ENCODE peak calls at places on chromosomes 13 and 19, in six cellular contexts. One of them, this sample, is unnamed.

GRCh38 chr13:109816112-109816978 is 30.0 kb upstream of the IRS2 start:
- DNase-seq in NB4: no peak
- DNase-seq in body of pancreas: peak; percentile 59
- DNase-seq in tibial nerve: no peak
- DNase-seq in uterus: no peak
- DNase-seq in esophagus squamous epithelium: no peak
- DNase-seq in this sample: no peak

GRCh38 chr13:103140001-103140671 is 73.9 kb upstream of the SLC10A2 start:
- DNase-seq in body of pancreas: no peak
- DNase-seq in esophagus squamous epithelium: no peak
- DNase-seq in uterus: no peak
- DNase-seq in NB4: peak; percentile 53
- DNase-seq in tibial nerve: peak; percentile 63
- DNase-seq in this sample: peak; percentile 1

GRCh38 chr19:43622070-43622469 is 2.6 kb upstream of the ZNF428 start:
- DNase-seq in uterus: no peak
- DNase-seq in NB4: no peak
- DNase-seq in body of pancreas: no peak
- DNase-seq in tibial nerve: no peak
- DNase-seq in esophagus squamous epithelium: no peak
- DNase-seq in this sample: no peak

GRCh38 chr13:42798118-42798517 is 16.7 kb downstream of the FAM216B start:
- DNase-seq in esophagus squamous epithelium: no peak
- DNase-seq in body of pancreas: no peak
- DNase-seq in tibial nerve: no peak
- DNase-seq in uterus: no peak
- DNase-seq in NB4: no peak
- DNase-seq in this sample: no peak

GRCh38 chr19:14072535-14073231 is at the start of gene MISP3:
- DNase-seq in tibial nerve: no peak
- DNase-seq in uterus: no peak
- DNase-seq in NB4: peak; percentile 54
- DNase-seq in body of pancreas: peak; percentile 88
- DNase-seq in esophagus squamous epithelium: no peak
- DNase-seq in this sample: peak; percentile 73

GRCh38 chr13:72726721-72727416 is 560 bp downstream of the MZT1 start:
- DNase-seq in esophagus squamous epithelium: peak; percentile 6
- DNase-seq in uterus: no peak
- DNase-seq in NB4: peak; percentile 79
- DNase-seq in body of pancreas: peak; percentile 45
- DNase-seq in tibial nerve: no peak
- DNase-seq in this sample: peak; percentile 83

GRCh38 chr13:38888309-38888708 is 102.3 kb downstream of the STOML3 start:
- DNase-seq in esophagus squamous epithelium: no peak
- DNase-seq in NB4: no peak
- DNase-seq in uterus: no peak
- DNase-seq in body of pancreas: no peak
- DNase-seq in tibial nerve: no peak
- DNase-seq in this sample: no peak

GRCh38 chr13:38814331-38814730 is 127.5 kb downstream of the FREM2 start:
- DNase-seq in esophagus squamous epithelium: no peak
- DNase-seq in tibial nerve: no peak
- DNase-seq in NB4: no peak
- DNase-seq in body of pancreas: no peak
- DNase-seq in uterus: no peak
- DNase-seq in this sample: no peak

GRCh38 chr13:48873598-48873997 is 102.1 kb upstream of the FNDC3A start:
- DNase-seq in body of pancreas: no peak
- DNase-seq in tibial nerve: no peak
- DNase-seq in uterus: no peak
- DNase-seq in NB4: no peak
- DNase-seq in esophagus squamous epithelium: no peak
- DNase-seq in this sample: peak; percentile 48

GRCh38 chr13:35470671-35471465 is 5.6 kb downstream of the MAB21L1 start:
- DNase-seq in body of pancreas: no peak
- DNase-seq in esophagus squamous epithelium: no peak
- DNase-seq in tibial nerve: peak; percentile 34
- DNase-seq in NB4: no peak
- DNase-seq in uterus: no peak
- DNase-seq in this sample: peak; percentile 3

GRCh38 chr19:566403-566802 is 6.0 kb upstream of the BSG start:
- DNase-seq in uterus: peak; percentile 94
- DNase-seq in NB4: peak; percentile 97
- DNase-seq in tibial nerve: no peak
- DNase-seq in esophagus squamous epithelium: no peak
- DNase-seq in body of pancreas: no peak
- DNase-seq in this sample: peak; percentile 52

GRCh38 chr19:41235480-41235879 is 16.5 kb downstream of the AXL start:
- DNase-seq in esophagus squamous epithelium: no peak
- DNase-seq in NB4: no peak
- DNase-seq in uterus: no peak
- DNase-seq in body of pancreas: no peak
- DNase-seq in tibial nerve: no peak
- DNase-seq in this sample: no peak

GRCh38 chr19:10419200-10419645 is 1.1 kb upstream of the PDE4A start:
- DNase-seq in body of pancreas: no peak
- DNase-seq in uterus: no peak
- DNase-seq in NB4: peak; percentile 93
- DNase-seq in tibial nerve: no peak
- DNase-seq in esophagus squamous epithelium: no peak
- DNase-seq in this sample: no peak

GRCh38 chr13:111337206-111337605 is 16.8 kb downstream of the TEX29 start:
- DNase-seq in esophagus squamous epithelium: no peak
- DNase-seq in body of pancreas: no peak
- DNase-seq in NB4: no peak
- DNase-seq in tibial nerve: no peak
- DNase-seq in uterus: no peak
- DNase-seq in this sample: no peak

GRCh38 chr13:50911051-50911690 is 1.6 kb downstream of the RNASEH2B start:
- DNase-seq in esophagus squamous epithelium: no peak
- DNase-seq in body of pancreas: no peak
- DNase-seq in NB4: peak; percentile 76
- DNase-seq in tibial nerve: no peak
- DNase-seq in uterus: no peak
- DNase-seq in this sample: peak; percentile 91

GRCh38 chr19:19778666-19779065 is 42.9 kb downstream of the ZNF506 start:
- DNase-seq in uterus: no peak
- DNase-seq in NB4: no peak
- DNase-seq in tibial nerve: no peak
- DNase-seq in body of pancreas: no peak
- DNase-seq in esophagus squamous epithelium: no peak
- DNase-seq in this sample: no peak

GRCh38 chr13:101178394-101178793 is 237.9 kb downstream of the NALCN start:
- DNase-seq in tibial nerve: no peak
- DNase-seq in esophagus squamous epithelium: no peak
- DNase-seq in body of pancreas: no peak
- DNase-seq in uterus: no peak
- DNase-seq in NB4: no peak
- DNase-seq in this sample: no peak

GRCh38 chr13:94454334-94454733 is 25.1 kb downstream of the DCT start:
- DNase-seq in tibial nerve: no peak
- DNase-seq in esophagus squamous epithelium: no peak
- DNase-seq in uterus: no peak
- DNase-seq in body of pancreas: no peak
- DNase-seq in NB4: no peak
- DNase-seq in this sample: no peak

GRCh38 chr13:97574926-97575325 is 141.0 kb downstream of the RAP2A start:
- DNase-seq in uterus: no peak
- DNase-seq in tibial nerve: no peak
- DNase-seq in body of pancreas: no peak
- DNase-seq in NB4: peak; percentile 44
- DNase-seq in esophagus squamous epithelium: no peak
- DNase-seq in this sample: peak; percentile 13

GRCh38 chr19:28644261-28644660 is 568.7 kb downstream of the UQCRFS1 start:
- DNase-seq in body of pancreas: no peak
- DNase-seq in NB4: no peak
- DNase-seq in esophagus squamous epithelium: no peak
- DNase-seq in tibial nerve: no peak
- DNase-seq in uterus: no peak
- DNase-seq in this sample: no peak

GRCh38 chr13:30421093-30422055 is 919 bp upstream of the UBE2L5 start:
- DNase-seq in body of pancreas: peak; percentile 83
- DNase-seq in uterus: peak; percentile 94
- DNase-seq in esophagus squamous epithelium: peak; percentile 37
- DNase-seq in NB4: peak; percentile 84
- DNase-seq in tibial nerve: peak; percentile 78
- DNase-seq in this sample: peak; percentile 21

GRCh38 chr13:97640236-97640635 is 206.3 kb downstream of the RAP2A start:
- DNase-seq in body of pancreas: no peak
- DNase-seq in esophagus squamous epithelium: no peak
- DNase-seq in tibial nerve: no peak
- DNase-seq in uterus: no peak
- DNase-seq in NB4: no peak
- DNase-seq in this sample: no peak

GRCh38 chr19:45423589-45424190 is at the start of gene ERCC1:
- DNase-seq in esophagus squamous epithelium: peak; percentile 82
- DNase-seq in tibial nerve: peak; percentile 91
- DNase-seq in body of pancreas: peak; percentile 99
- DNase-seq in NB4: peak; percentile 94
- DNase-seq in uterus: no peak
- DNase-seq in this sample: peak; percentile 96
- TF ChIP-seq POLR2A in esophagus squamous epithelium: peak; percentile 74
- TF ChIP-seq POLR2A in tibial nerve: peak; percentile 60
- TF ChIP-seq POLR2A in body of pancreas: peak; percentile 80
- TF ChIP-seq POLR2A in NB4: peak; percentile 81
- TF ChIP-seq POLR2A in uterus: peak; percentile 53
- TF ChIP-seq POLR2A in this sample: peak; percentile 95

DNA sequence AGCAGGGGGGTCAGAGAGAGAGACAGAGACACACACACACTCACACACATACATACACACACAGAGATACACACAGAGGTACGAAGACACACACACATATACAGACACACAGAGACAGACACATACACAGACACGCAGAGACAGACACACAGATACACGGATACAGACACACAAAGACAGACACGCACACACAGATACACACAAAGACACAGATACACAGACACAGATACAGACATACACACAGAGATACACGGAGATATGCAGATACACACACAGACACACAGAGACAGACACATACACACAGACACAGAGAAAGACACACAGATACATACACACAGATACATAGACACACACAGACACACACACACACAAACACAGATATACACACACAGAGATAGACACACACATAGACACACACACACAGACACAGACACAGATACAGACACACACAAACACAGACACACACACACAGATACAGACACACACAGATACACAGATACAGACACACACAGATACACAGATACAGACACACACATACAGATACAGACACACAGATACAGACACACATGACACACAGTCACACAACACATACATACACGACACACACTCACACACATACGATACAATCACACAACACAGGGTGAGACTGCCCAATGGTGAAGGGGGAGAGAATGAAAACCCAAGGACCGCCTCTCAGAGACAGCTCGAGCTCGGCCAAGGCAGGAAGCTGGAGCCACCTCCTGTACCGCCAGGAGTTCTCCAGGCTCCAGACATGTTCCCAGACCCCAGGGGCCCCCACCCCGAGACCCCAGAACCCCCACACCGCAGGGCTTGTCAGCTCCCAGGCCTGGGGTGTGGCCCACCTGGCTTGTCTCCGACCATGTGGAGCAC is 8.8 kb upstream of the CCER2 start:
- DNase-seq in tibial nerve: no peak
- DNase-seq in esophagus squamous epithelium: no peak
- DNase-seq in NB4: no peak
- DNase-seq in uterus: no peak
- DNase-seq in body of pancreas: no peak
- DNase-seq in this sample: no peak
- TF ChIP-seq POLR2A in tibial nerve: no peak
- TF ChIP-seq POLR2A in esophagus squamous epithelium: no peak
- TF ChIP-seq POLR2A in NB4: no peak
- TF ChIP-seq POLR2A in uterus: no peak
- TF ChIP-seq POLR2A in body of pancreas: no peak
- TF ChIP-seq POLR2A in this sample: no peak

DNA sequence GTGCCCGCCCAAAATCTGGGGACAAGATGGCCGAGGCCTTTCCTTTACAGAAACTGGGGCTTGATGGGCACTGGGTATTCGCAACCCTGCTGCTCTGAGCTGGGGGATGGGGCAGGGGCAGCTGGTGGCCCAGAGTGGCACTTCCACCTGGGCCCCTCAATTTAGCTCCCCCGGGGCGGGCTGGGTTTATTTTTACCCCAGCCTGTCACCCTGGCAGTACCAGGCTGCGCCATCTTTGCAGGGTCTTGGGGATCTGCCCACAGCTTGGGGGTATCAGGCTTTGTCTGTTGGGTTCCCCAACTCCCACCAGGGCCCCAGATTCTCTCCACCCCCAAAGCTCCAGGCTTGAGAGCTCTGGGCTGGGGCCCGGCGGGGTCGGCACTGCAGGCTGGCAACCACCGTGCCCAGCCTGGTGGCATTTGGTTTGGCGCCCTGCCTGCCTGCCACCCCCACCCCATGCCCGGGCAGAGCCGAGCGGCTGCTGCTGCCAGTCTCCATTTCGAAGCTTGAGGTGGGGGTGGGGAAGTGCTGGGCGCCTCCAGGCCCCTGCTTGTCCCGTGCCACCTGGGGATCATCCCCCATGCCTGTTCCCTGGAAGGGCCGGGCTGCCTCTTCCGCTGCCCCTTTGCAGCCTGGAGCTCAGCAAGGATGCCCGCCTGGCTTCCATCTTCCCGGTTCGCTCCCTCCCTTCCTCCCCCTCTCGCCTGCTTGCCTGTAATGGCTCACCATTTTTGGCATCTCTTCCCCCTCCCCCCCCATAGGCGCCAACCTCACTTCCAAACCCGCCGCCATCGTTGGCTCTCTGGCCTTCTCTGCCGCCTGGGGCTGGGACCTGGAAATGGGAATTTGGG is 11.4 kb downstream of the NFIX start:
- DNase-seq in uterus: peak; percentile 84
- DNase-seq in tibial nerve: no peak
- DNase-seq in body of pancreas: no peak
- DNase-seq in NB4: no peak
- DNase-seq in esophagus squamous epithelium: no peak
- DNase-seq in this sample: no peak
- TF ChIP-seq POLR2A in uterus: no peak
- TF ChIP-seq POLR2A in tibial nerve: no peak
- TF ChIP-seq POLR2A in body of pancreas: no peak
- TF ChIP-seq POLR2A in NB4: no peak
- TF ChIP-seq POLR2A in esophagus squamous epithelium: no peak
- TF ChIP-seq POLR2A in this sample: no peak

DNA sequence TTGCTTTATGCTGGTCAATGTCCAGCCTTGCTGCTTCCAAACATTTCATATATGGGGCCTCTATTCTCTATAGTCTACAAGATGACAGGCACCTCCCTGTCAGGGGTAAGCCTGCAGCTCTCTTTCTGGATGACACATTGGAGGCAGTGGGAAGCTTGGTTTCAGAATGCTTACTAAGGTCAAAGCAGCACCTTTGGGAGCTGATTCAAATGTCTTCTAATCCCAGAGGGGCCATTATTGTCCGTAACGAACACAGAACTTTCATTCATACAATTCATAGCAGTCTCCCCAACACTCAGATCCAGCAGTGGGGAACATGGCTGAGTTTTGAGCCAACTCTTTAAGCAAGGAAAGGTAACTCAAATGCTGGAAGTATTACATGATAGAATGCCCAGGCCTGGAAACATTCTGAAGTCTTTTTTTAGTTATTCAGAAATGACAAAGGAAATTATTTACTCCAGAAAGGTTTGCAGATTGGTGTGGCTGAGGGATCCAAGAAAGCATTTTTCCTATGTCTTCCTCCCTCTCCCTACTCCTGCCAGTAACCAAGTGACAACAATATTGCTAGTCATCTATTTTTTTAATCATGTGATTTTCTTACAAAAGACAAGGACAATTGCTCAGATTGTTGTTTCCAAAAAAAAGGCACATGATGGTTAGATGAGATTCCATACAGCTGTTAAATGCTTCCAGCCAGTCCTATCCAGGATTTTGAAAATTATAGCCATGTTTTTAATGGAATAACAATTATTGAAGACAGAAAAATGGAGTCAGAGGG is 118.7 kb downstream of the FOXO1 start:
- DNase-seq in NB4: peak; percentile 18
- DNase-seq in uterus: no peak
- DNase-seq in body of pancreas: no peak
- DNase-seq in tibial nerve: no peak
- DNase-seq in esophagus squamous epithelium: no peak
- DNase-seq in this sample: no peak
- TF ChIP-seq POLR2A in NB4: no peak
- TF ChIP-seq POLR2A in uterus: no peak
- TF ChIP-seq POLR2A in body of pancreas: no peak
- TF ChIP-seq POLR2A in tibial nerve: no peak
- TF ChIP-seq POLR2A in esophagus squamous epithelium: no peak
- TF ChIP-seq POLR2A in this sample: no peak